ENCODE peak calls at places on chromosome 12, in eight cellular contexts. Q is left cardiac atrium; Z is heart left ventricle; H is HCEC 1CT; J is activated T-cell treated with anti-CD3 and anti-CD28 coated beads, Interleukin-2, amount 50 U/mL, for 72 hours; U is T-helper 9 cell; S is stimulated activated CD4-positive, alpha-beta T cell treated with anti-CD3 and anti-CD28 coated beads, TNF-alpha, amount 100 ng/mL, for 48 hours; B is NCI-H1105. G is an unnamed sample.

GRCh38 chr12:56758728-56759269 is 4.3 kb upstream of the HSD17B6 start:
- DNase-seq in S (no peak), U (no peak), Z (no peak), J (no peak), H (no peak), Q (no peak), B (no peak), G (no peak)

GRCh38 chr12:93363854-93364297 is 13.8 kb upstream of the NUDT4 start:
- DNase-seq in S (no peak), Q (no peak), H (no peak), B (no peak), J (no peak), Z (no peak), U (no peak), G (no peak)

GRCh38 chr12:57834086-57834876 is 12.2 kb downstream of the CTDSP2 start:
- DNase-seq in H (no peak), Q (no peak), U (no peak), J (no peak), S (no peak), B (no peak), Z (no peak), G (no peak)

GRCh38 chr12:13368971-13369370 is 172.4 kb downstream of the EMP1 start:
- DNase-seq in S (no peak), H (no peak), U (no peak), Z (no peak), B (no peak), J (no peak), Q (no peak), G (no peak)

GRCh38 chr12:29086325-29087271 is 62.5 kb upstream of the FAR2 start:
- DNase-seq in Z (no peak), B (no peak), Q (no peak), H (no peak), S (no peak), U (no peak), J (no peak), G (no peak)

GRCh38 chr12:130874696-130875095 is 2.8 kb downstream of the RAN start:
- DNase-seq in H (no peak), U (no peak), B (no peak), Q (no peak), Z (no peak), S (no peak), J (no peak), G (no peak)

GRCh38 chr12:123139926-123140674 is 10.8 kb downstream of the PITPNM2 start:
- DNase-seq in H (peak), B (no peak), S (no peak), J (no peak), Z (no peak), U (no peak), Q (peak), G (no peak)

GRCh38 chr12:102910792-102911191 is 6.3 kb downstream of the PAH start:
- DNase-seq in H (no peak), S (no peak), B (no peak), Q (no peak), J (no peak), U (no peak), Z (no peak), G (no peak)

GRCh38 chr12:2295941-2296461 is 243.2 kb downstream of the CACNA1C start:
- DNase-seq in Z (no peak), U (no peak), J (no peak), H (peak), S (no peak), B (no peak), Q (no peak), G (no peak)

GRCh38 chr12:57755194-57755453 is 221 bp downstream of the MARCHF9 start:
- DNase-seq in Q (no peak), S (no peak), U (no peak), B (no peak), Z (no peak), H (peak), J (no peak), G (no peak)

GRCh38 chr12:19683178-19683927 is 244.1 kb downstream of the AEBP2 start:
- DNase-seq in B (no peak), U (no peak), S (no peak), Z (no peak), J (no peak), Q (no peak), H (peak), G (no peak)

GRCh38 chr12:26226119-26226518 is 30.7 kb downstream of the SSPN start:
- DNase-seq in S (no peak), B (no peak), Q (no peak), J (no peak), Z (no peak), U (no peak), H (no peak), G (no peak)

GRCh38 chr12:52243774-52244614 is 11.0 kb downstream of the KRT7 start:
- DNase-seq in B (no peak), U (peak), Z (peak), S (peak), H (peak), J (peak), Q (peak), G (peak)

GRCh38 chr12:90239740-90240260 is 531.2 kb upstream of the ATP2B1 start:
- DNase-seq in B (no peak), J (no peak), H (no peak), S (no peak), Z (no peak), Q (no peak), U (no peak), G (no peak)

GRCh38 chr12:19239616-19240234 is 110.2 kb downstream of the PLEKHA5 start:
- DNase-seq in U (no peak), B (no peak), J (no peak), H (peak), S (no peak), Z (no peak), Q (no peak), G (no peak)

GRCh38 chr12:130675121-130675520 is 41.0 kb downstream of the RIMBP2 start:
- DNase-seq in H (no peak), U (no peak), S (no peak), Q (no peak), B (no peak), Z (no peak), J (no peak), G (no peak)

GRCh38 chr12:59087077-59087673 is 166.9 kb upstream of the LRIG3 start:
- DNase-seq in B (no peak), J (no peak), Z (no peak), U (no peak), S (no peak), Q (no peak), H (peak), G (no peak)

GRCh38 chr12:48631071-48631470 is 51.0 kb downstream of the KANSL2 start:
- DNase-seq in S (no peak), Z (no peak), Q (no peak), J (no peak), B (no peak), H (no peak), U (no peak), G (no peak)

GRCh38 chr12:76249501-76249900 is 98.7 kb downstream of the BBS10 start:
- DNase-seq in J (no peak), Q (no peak), H (no peak), B (no peak), Z (no peak), U (no peak), S (no peak), G (no peak)

GRCh38 chr12:67747869-67748760 is 99.6 kb downstream of the DYRK2 start:
- DNase-seq in U (no peak), H (peak), Z (no peak), Q (peak), B (no peak), S (no peak), J (no peak), G (no peak)

GRCh38 chr12:70660620-70661219 is 23.5 kb upstream of the PTPRB start:
- DNase-seq in U (no peak), Z (peak), S (no peak), H (peak), J (no peak), Q (peak), B (no peak), G (no peak)

GRCh38 chr12:132904718-132905328 is 17.4 kb upstream of the CHFR start:
- DNase-seq in H (no peak), B (no peak), J (peak), S (peak), U (peak), Z (peak), Q (peak), G (peak)

GRCh38 chr12:58548801-58549200 is 371.5 kb downstream of the LRIG3 start:
- DNase-seq in U (no peak), H (no peak), Q (no peak), S (no peak), Z (no peak), J (no peak), B (no peak), G (no peak)

GRCh38 chr12:54364413-54364812 is at the start of gene GPR84:
- DNase-seq in Z (no peak), U (no peak), S (no peak), B (no peak), H (no peak), Q (no peak), J (peak), G (no peak)

GRCh38 chr12:52552055-52552454 is 890 bp downstream of the KRT71 start:
- DNase-seq in Q (no peak), U (no peak), J (no peak), Z (no peak), B (no peak), S (no peak), H (no peak), G (no peak)

GRCh38 chr12:113980537-113981337 is 14.6 kb upstream of the RBM19 start:
- DNase-seq in H (peak), B (peak), J (peak), U (peak), Z (no peak), S (no peak), Q (peak), G (peak)

GRCh38 chr12:40158592-40159111 is 52.8 kb upstream of the SLC2A13 start:
- DNase-seq in Z (no peak), J (peak), H (no peak), B (peak), Q (no peak), U (no peak), S (no peak), G (no peak)

GRCh38 chr12:21336656-21337055 is 1.9 kb upstream of the SLCO1A2 start:
- DNase-seq in Z (no peak), B (no peak), J (no peak), U (no peak), Q (no peak), H (no peak), S (no peak), G (no peak)

GRCh38 chr12:123546281-123546680 is 12.8 kb upstream of the RILPL1 start:
- DNase-seq in B (no peak), H (peak), Q (no peak), U (no peak), S (no peak), Z (no peak), J (no peak), G (no peak)

GRCh38 chr12:116183741-116184141 is 93.8 kb downstream of the MED13L start:
- DNase-seq in U (no peak), J (no peak), Z (no peak), Q (no peak), B (no peak), H (peak), S (no peak), G (no peak)

GRCh38 chr12:107788690-107789458 is 14.4 kb downstream of the ASCL4 start:
- DNase-seq in B (peak), Q (no peak), Z (no peak), J (no peak), S (no peak), U (no peak), H (no peak), G (no peak)

GRCh38 chr12:122835693-122836026 is 403 bp downstream of the HIP1R start:
- DNase-seq in S (no peak), H (no peak), J (peak), U (no peak), Z (no peak), Q (no peak), B (peak), G (peak)

GRCh38 chr12:52532636-52533035 is 12.4 kb upstream of the KRT5 start:
- DNase-seq in U (no peak), Z (no peak), J (no peak), Q (no peak), S (no peak), H (no peak), B (no peak), G (no peak)

GRCh38 chr12:102833687-102834435 is 83.2 kb downstream of the PAH start:
- DNase-seq in Z (no peak), B (no peak), U (no peak), H (no peak), Q (no peak), J (no peak), S (no peak), G (no peak)

GRCh38 chr12:95703986-95704385 is 86.6 kb downstream of the NTN4 start:
- DNase-seq in U (no peak), B (no peak), J (no peak), Q (no peak), S (no peak), H (no peak), Z (no peak), G (no peak)

GRCh38 chr12:84502180-84502857 is 410.3 kb downstream of the SLC6A15 start:
- DNase-seq in U (no peak), H (no peak), Q (no peak), Z (no peak), B (no peak), S (no peak), J (no peak), G (no peak)

GRCh38 chr12:24822121-24822899 is 126.6 kb downstream of the BCAT1 start:
- DNase-seq in B (no peak), H (peak), Z (no peak), U (no peak), S (no peak), Q (no peak), J (peak), G (no peak)

G was measured in stimulated activated naive CD8-positive, alpha-beta T cell treated with anti-CD3 and anti-CD28 coated beads, Interleukin-15, amount 100 ng/mL, for 72 hours.